ENCODE peak calls at places on chromosome 18, in seven cellular contexts. One of them, this sample, is unnamed.

GRCh38 chr18:21307578-21307977 is 65.5 kb downstream of the GREB1L start:
- DNase-seq in esophagus squamous epithelium: no peak
- DNase-seq in lower leg skin: no peak
- DNase-seq in B cell: no peak
- DNase-seq in tibial nerve: no peak
- DNase-seq in H1: no peak
- DNase-seq in PC-9: no peak
- DNase-seq in this sample: no peak

GRCh38 chr18:78731423-78732032 is 248.1 kb upstream of the SALL3 start:
- DNase-seq in esophagus squamous epithelium: no peak
- DNase-seq in lower leg skin: no peak
- DNase-seq in B cell: no peak
- DNase-seq in tibial nerve: no peak
- DNase-seq in H1: no peak
- DNase-seq in PC-9: no peak
- DNase-seq in this sample: no peak

GRCh38 chr18:60327880-60328589 is 44.5 kb downstream of the MC4R start:
- DNase-seq in esophagus squamous epithelium: no peak
- DNase-seq in lower leg skin: no peak
- DNase-seq in B cell: no peak
- DNase-seq in tibial nerve: no peak
- DNase-seq in H1: no peak
- DNase-seq in PC-9: no peak
- DNase-seq in this sample: no peak

GRCh38 chr18:59459352-59460059 is 100.4 kb upstream of the LMAN1 start:
- DNase-seq in esophagus squamous epithelium: no peak
- DNase-seq in lower leg skin: no peak
- DNase-seq in B cell: no peak
- DNase-seq in tibial nerve: no peak
- DNase-seq in H1: no peak
- DNase-seq in PC-9: no peak
- DNase-seq in this sample: peak; percentile 86

GRCh38 chr18:75140296-75140695 is 68.6 kb downstream of the PTGR3 start:
- DNase-seq in esophagus squamous epithelium: no peak
- DNase-seq in lower leg skin: no peak
- DNase-seq in B cell: no peak
- DNase-seq in tibial nerve: no peak
- DNase-seq in H1: no peak
- DNase-seq in PC-9: no peak
- DNase-seq in this sample: no peak

GRCh38 chr18:7281579-7281978 is 50.7 kb downstream of the LRRC30 start:
- DNase-seq in esophagus squamous epithelium: no peak
- DNase-seq in lower leg skin: no peak
- DNase-seq in B cell: no peak
- DNase-seq in tibial nerve: no peak
- DNase-seq in H1: no peak
- DNase-seq in PC-9: no peak
- DNase-seq in this sample: no peak

GRCh38 chr18:59715966-59716369 is 18.7 kb upstream of the CCBE1 start:
- DNase-seq in esophagus squamous epithelium: no peak
- DNase-seq in lower leg skin: no peak
- DNase-seq in B cell: no peak
- DNase-seq in tibial nerve: no peak
- DNase-seq in H1: no peak
- DNase-seq in PC-9: peak; percentile 31
- DNase-seq in this sample: no peak

GRCh38 chr18:74683573-74683972 is 85.9 kb downstream of the ZNF407 start:
- DNase-seq in esophagus squamous epithelium: no peak
- DNase-seq in lower leg skin: no peak
- DNase-seq in B cell: no peak
- DNase-seq in tibial nerve: no peak
- DNase-seq in H1: no peak
- DNase-seq in PC-9: no peak
- DNase-seq in this sample: no peak

GRCh38 chr18:68843467-68844089 is 45.7 kb downstream of the CCDC102B start:
- DNase-seq in esophagus squamous epithelium: no peak
- DNase-seq in lower leg skin: no peak
- DNase-seq in B cell: no peak
- DNase-seq in tibial nerve: no peak
- DNase-seq in H1: no peak
- DNase-seq in PC-9: no peak
- DNase-seq in this sample: no peak
- TF ChIP-seq CTCF in esophagus squamous epithelium: no peak
- TF ChIP-seq CTCF in lower leg skin: no peak
- TF ChIP-seq CTCF in B cell: no peak
- TF ChIP-seq CTCF in tibial nerve: no peak
- TF ChIP-seq CTCF in H1: no peak
- TF ChIP-seq CTCF in PC-9: peak; percentile 28
- TF ChIP-seq CTCF in this sample: peak; percentile 28

DNA sequence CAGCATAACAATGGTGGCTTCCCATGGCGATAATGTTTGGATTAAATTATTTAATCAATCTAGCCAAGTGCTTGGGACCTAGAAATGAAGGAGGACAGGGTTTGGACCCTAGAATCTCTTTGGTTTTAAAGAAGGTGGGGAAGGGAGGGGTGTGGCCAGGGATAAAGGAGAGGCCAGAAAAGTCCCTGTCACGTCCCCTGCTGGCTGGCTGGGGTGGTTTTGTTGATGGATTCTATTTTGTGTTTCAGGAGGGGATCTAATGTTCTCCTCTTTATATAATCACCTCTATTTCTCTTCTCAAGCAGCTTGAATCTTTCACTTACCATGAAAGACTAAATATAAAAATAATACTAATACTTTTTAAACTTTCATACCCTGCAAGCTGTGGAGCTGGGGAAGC is 52.6 kb upstream of the GALR1 start:
- DNase-seq in esophagus squamous epithelium: no peak
- DNase-seq in lower leg skin: no peak
- DNase-seq in B cell: no peak
- DNase-seq in tibial nerve: no peak
- DNase-seq in H1: no peak
- DNase-seq in PC-9: no peak
- DNase-seq in this sample: no peak
- TF ChIP-seq CTCF in esophagus squamous epithelium: no peak
- TF ChIP-seq CTCF in lower leg skin: no peak
- TF ChIP-seq CTCF in B cell: no peak
- TF ChIP-seq CTCF in tibial nerve: no peak
- TF ChIP-seq CTCF in H1: peak; percentile 58
- TF ChIP-seq CTCF in PC-9: no peak
- TF ChIP-seq CTCF in this sample: no peak

GRCh38 chr18:28018361-28018760 is 158.6 kb downstream of the CDH2 start:
- DNase-seq in esophagus squamous epithelium: no peak
- DNase-seq in lower leg skin: no peak
- DNase-seq in B cell: no peak
- DNase-seq in tibial nerve: no peak
- DNase-seq in H1: no peak
- DNase-seq in PC-9: no peak
- DNase-seq in this sample: no peak

GRCh38 chr18:28009589-28009988 is 167.3 kb downstream of the CDH2 start:
- DNase-seq in esophagus squamous epithelium: no peak
- DNase-seq in lower leg skin: no peak
- DNase-seq in B cell: no peak
- DNase-seq in tibial nerve: no peak
- DNase-seq in H1: no peak
- DNase-seq in PC-9: no peak
- DNase-seq in this sample: no peak

GRCh38 chr18:28007841-28008240 is 169.1 kb downstream of the CDH2 start:
- DNase-seq in esophagus squamous epithelium: no peak
- DNase-seq in lower leg skin: no peak
- DNase-seq in B cell: no peak
- DNase-seq in tibial nerve: no peak
- DNase-seq in H1: no peak
- DNase-seq in PC-9: no peak
- DNase-seq in this sample: no peak

GRCh38 chr18:28015671-28016070 is 161.3 kb downstream of the CDH2 start:
- DNase-seq in esophagus squamous epithelium: no peak
- DNase-seq in lower leg skin: no peak
- DNase-seq in B cell: no peak
- DNase-seq in tibial nerve: no peak
- DNase-seq in H1: no peak
- DNase-seq in PC-9: no peak
- DNase-seq in this sample: no peak

DNA sequence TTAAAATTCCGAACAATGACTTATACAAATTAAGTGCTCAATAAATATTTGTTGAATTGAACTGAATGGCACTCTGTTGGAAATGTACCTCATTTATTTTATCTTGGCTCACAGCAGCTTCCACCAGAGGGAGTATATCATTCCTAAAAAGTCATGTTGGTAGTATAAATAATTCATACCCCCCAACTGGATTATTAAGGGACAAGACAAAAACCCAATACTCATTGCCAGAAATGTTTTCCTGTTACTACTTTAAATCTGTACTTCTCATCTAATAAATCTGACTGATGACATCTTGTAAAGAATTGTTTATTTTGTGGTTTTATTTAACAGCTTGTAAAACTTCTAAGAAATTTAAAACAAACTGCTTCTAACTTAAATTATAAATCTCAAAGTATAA is 163.9 kb downstream of the CDH2 start:
- DNase-seq in esophagus squamous epithelium: no peak
- DNase-seq in lower leg skin: no peak
- DNase-seq in B cell: no peak
- DNase-seq in tibial nerve: no peak
- DNase-seq in H1: no peak
- DNase-seq in PC-9: no peak
- DNase-seq in this sample: no peak
- TF ChIP-seq CTCF in esophagus squamous epithelium: no peak
- TF ChIP-seq CTCF in lower leg skin: no peak
- TF ChIP-seq CTCF in B cell: no peak
- TF ChIP-seq CTCF in tibial nerve: no peak
- TF ChIP-seq CTCF in H1: no peak
- TF ChIP-seq CTCF in PC-9: peak; percentile 37
- TF ChIP-seq CTCF in this sample: peak; percentile 33

DNA sequence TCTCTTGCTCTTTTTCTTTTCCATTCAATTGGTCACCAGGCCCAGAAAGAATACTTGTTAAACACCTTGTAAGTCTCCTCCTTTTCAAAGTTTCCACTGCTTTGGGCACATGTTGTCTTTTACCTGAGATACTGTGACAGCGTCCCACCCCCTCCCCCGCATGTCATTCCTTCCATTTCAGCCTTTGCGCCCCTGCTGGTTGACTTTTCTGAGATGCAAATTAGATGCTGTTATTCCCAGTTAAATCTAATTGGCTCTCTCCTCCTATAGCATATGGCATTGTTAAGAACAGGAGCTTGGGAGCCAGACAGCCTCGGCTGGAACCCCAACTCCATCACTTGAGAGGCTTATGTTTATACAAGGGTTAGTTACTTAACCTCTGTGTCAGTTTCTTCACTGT is 80.3 kb upstream of the GAREM1 start:
- DNase-seq in esophagus squamous epithelium: no peak
- DNase-seq in lower leg skin: no peak
- DNase-seq in B cell: no peak
- DNase-seq in tibial nerve: no peak
- DNase-seq in H1: peak; percentile 34
- DNase-seq in PC-9: no peak
- DNase-seq in this sample: no peak
- TF ChIP-seq CTCF in esophagus squamous epithelium: no peak
- TF ChIP-seq CTCF in lower leg skin: no peak
- TF ChIP-seq CTCF in B cell: no peak
- TF ChIP-seq CTCF in tibial nerve: no peak
- TF ChIP-seq CTCF in H1: no peak
- TF ChIP-seq CTCF in PC-9: no peak
- TF ChIP-seq CTCF in this sample: peak; percentile 23

DNA sequence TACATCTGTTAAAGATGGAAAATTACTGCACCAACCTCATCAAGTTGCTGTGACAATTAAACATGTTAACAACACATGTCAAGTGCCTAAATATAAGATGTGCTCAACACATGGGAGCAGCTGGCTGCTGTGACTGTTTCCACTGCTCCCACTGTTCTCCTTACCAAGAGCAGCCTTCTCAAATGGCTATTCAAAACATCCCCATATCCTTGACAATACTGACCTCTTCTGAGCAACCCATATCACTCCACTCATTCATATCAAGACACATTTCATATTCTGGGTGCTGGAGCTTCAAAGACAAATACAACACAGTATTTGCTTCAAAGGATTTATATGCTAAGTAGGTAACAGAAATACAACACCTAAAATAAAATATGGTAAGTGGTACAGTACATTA is 60.3 kb downstream of the PIAS2 start:
- DNase-seq in esophagus squamous epithelium: no peak
- DNase-seq in lower leg skin: no peak
- DNase-seq in B cell: no peak
- DNase-seq in tibial nerve: no peak
- DNase-seq in H1: no peak
- DNase-seq in PC-9: no peak
- DNase-seq in this sample: no peak
- TF ChIP-seq CTCF in esophagus squamous epithelium: no peak
- TF ChIP-seq CTCF in lower leg skin: no peak
- TF ChIP-seq CTCF in B cell: no peak
- TF ChIP-seq CTCF in tibial nerve: no peak
- TF ChIP-seq CTCF in H1: no peak
- TF ChIP-seq CTCF in PC-9: no peak
- TF ChIP-seq CTCF in this sample: no peak

DNA sequence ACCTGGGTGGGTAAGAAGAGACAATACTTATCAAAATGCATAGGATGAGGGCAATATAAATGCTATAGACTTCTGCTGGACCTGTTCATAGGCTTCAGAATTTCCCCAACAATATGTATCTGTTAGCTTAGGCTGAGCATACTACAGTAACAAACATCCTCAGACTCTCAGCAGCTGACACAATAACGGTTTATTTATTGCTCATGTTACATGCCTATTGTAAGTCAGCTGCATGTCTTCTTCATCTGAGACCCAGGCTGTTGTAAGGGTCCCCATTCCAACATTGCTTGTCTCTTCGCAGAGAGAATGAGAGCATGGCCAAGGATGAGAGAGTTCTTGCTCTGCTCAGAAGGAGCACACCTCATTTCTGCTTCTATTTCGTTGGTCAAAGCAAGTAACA is 150.7 kb downstream of the TMEM200C start:
- DNase-seq in esophagus squamous epithelium: no peak
- DNase-seq in lower leg skin: no peak
- DNase-seq in B cell: no peak
- DNase-seq in tibial nerve: no peak
- DNase-seq in H1: no peak
- DNase-seq in PC-9: no peak
- DNase-seq in this sample: no peak
- TF ChIP-seq CTCF in esophagus squamous epithelium: no peak
- TF ChIP-seq CTCF in lower leg skin: no peak
- TF ChIP-seq CTCF in B cell: no peak
- TF ChIP-seq CTCF in tibial nerve: no peak
- TF ChIP-seq CTCF in H1: no peak
- TF ChIP-seq CTCF in PC-9: no peak
- TF ChIP-seq CTCF in this sample: no peak

GRCh38 chr18:54950221-54950620 is 9.0 kb downstream of the CCDC68 start:
- DNase-seq in esophagus squamous epithelium: no peak
- DNase-seq in lower leg skin: no peak
- DNase-seq in B cell: no peak
- DNase-seq in tibial nerve: no peak
- DNase-seq in H1: no peak
- DNase-seq in PC-9: no peak
- DNase-seq in this sample: no peak
- TF ChIP-seq CTCF in esophagus squamous epithelium: no peak
- TF ChIP-seq CTCF in lower leg skin: no peak
- TF ChIP-seq CTCF in B cell: no peak
- TF ChIP-seq CTCF in tibial nerve: no peak
- TF ChIP-seq CTCF in H1: no peak
- TF ChIP-seq CTCF in PC-9: peak; percentile 43
- TF ChIP-seq CTCF in this sample: peak; percentile 10

GRCh38 chr18:37294951-37295350 is 270.6 kb downstream of the CELF4 start:
- DNase-seq in esophagus squamous epithelium: no peak
- DNase-seq in lower leg skin: no peak
- DNase-seq in B cell: no peak
- DNase-seq in tibial nerve: no peak
- DNase-seq in H1: peak; percentile 46
- DNase-seq in PC-9: no peak
- DNase-seq in this sample: no peak
- TF ChIP-seq CTCF in esophagus squamous epithelium: no peak
- TF ChIP-seq CTCF in lower leg skin: no peak
- TF ChIP-seq CTCF in B cell: no peak
- TF ChIP-seq CTCF in tibial nerve: no peak
- TF ChIP-seq CTCF in H1: peak; percentile 93
- TF ChIP-seq CTCF in PC-9: peak; percentile 29
- TF ChIP-seq CTCF in this sample: peak; percentile 15